ENCODE peak calls at places on chromosomes 6 and 20, in six cellular contexts. K is transverse colon, H is ascending aorta, L is mesenchymal stem cell, M is HepG2, F is IMR-90. U is an unnamed sample.

GRCh38 chr6:25340854-25341552 is 61.8 kb downstream of the CARMIL1 start:
- DNase-seq in K (no peak), H (no peak), L (no peak), M (no peak), F (no peak), U (no peak)

GRCh38 chr20:2212457-2213005 is 83.3 kb upstream of the TGM3 start:
- DNase-seq in K (no peak), H (no peak), L (no peak), M (no peak), F (no peak), U (no peak)

GRCh38 chr6:139124887-139125672 is 9.8 kb upstream of the HECA start:
- DNase-seq in K (peak; percentile 82), H (peak; percentile 15), L (peak; percentile 78), M (peak; percentile 61), F (peak; percentile 49), U (peak; percentile 62)

GRCh38 chr6:159169193-159169555 is at the start of gene FNDC1:
- DNase-seq in K (peak; percentile 22), H (no peak), L (peak; percentile 6), M (no peak), F (no peak), U (no peak)

GRCh38 chr20:38806855-38807655 is 1.6 kb downstream of the PPP1R16B start:
- DNase-seq in K (peak; percentile 36), H (no peak), L (no peak), M (no peak), F (no peak), U (no peak)

GRCh38 chr6:41428995-41429417 is 93.6 kb downstream of the NCR2 start:
- DNase-seq in K (peak; percentile 35), H (no peak), L (peak; percentile 50), M (no peak), F (peak; percentile 18), U (peak; percentile 19)

GRCh38 chr20:39004508-39004907 is 42.4 kb downstream of the DHX35 start:
- DNase-seq in K (peak; percentile 74), H (no peak), L (no peak), M (no peak), F (no peak), U (no peak)

GRCh38 chr6:20302702-20303251 is 90.5 kb upstream of the MBOAT1 start:
- DNase-seq in K (no peak), H (no peak), L (peak; percentile 69), M (no peak), F (peak; percentile 57), U (peak; percentile 7)

GRCh38 chr20:19886666-19887288 is 128.7 kb downstream of the RIN2 start:
- DNase-seq in K (peak; percentile 50), H (no peak), L (peak; percentile 65), M (no peak), F (peak; percentile 56), U (no peak)

GRCh38 chr20:19889011-19889953 is 127.9 kb upstream of the NAA20 start:
- DNase-seq in K (peak; percentile 32), H (no peak), L (peak; percentile 79), M (no peak), F (peak; percentile 76), U (peak; percentile 63)

GRCh38 chr20:19888269-19888669 is 128.9 kb upstream of the NAA20 start:
- DNase-seq in K (peak; percentile 36), H (no peak), L (peak; percentile 70), M (no peak), F (no peak), U (no peak)

GRCh38 chr20:19885981-19886665 is 128.1 kb downstream of the RIN2 start:
- DNase-seq in K (peak; percentile 72), H (no peak), L (peak; percentile 84), M (peak; percentile 73), F (peak; percentile 61), U (peak; percentile 16)

DNA sequence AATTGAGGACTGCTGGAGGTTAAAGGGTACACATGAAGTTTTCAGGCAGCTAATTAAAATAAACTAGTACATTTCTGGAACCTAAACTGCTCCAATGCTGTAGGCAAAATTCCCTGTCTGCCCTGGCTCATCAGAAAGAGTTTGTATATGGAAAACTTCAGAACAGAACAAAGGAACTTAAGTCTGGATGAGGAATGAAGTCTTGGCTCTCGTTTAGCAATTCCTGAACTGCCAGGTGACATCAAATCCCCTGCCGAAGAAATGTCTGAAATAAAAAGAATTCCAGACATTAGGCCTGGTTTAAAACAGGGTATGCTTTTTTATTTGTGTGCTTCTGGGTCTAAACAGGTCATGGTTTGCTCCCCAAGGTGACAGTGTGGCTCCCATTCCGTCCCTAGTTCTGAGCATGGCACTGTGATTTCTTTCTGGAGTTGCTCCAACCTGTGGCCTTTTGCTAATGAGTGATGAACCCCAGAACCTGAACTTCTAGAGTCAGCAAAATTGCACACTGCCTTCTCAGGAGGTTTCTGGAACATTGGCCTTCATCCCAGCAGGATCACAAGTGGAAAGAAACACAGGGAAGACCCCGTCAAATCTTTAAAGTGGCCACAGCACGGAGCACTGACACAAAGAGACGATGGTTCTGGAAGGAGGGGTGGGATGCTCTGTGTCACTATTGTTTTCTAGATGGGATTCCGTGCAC is 129.4 kb upstream of the NAA20 start:
- DNase-seq in K (no peak), H (no peak), L (no peak), M (no peak), F (no peak), U (no peak)
- H3K27ac ChIP-seq in K (peak overlapping the region; percentile 90), H (peak overlapping the region; percentile 87), L (peak overlapping the region; percentile 89), M (no peak overlapping the region), F (peak overlapping the region; percentile 100), U (no peak overlapping the region)

DNA sequence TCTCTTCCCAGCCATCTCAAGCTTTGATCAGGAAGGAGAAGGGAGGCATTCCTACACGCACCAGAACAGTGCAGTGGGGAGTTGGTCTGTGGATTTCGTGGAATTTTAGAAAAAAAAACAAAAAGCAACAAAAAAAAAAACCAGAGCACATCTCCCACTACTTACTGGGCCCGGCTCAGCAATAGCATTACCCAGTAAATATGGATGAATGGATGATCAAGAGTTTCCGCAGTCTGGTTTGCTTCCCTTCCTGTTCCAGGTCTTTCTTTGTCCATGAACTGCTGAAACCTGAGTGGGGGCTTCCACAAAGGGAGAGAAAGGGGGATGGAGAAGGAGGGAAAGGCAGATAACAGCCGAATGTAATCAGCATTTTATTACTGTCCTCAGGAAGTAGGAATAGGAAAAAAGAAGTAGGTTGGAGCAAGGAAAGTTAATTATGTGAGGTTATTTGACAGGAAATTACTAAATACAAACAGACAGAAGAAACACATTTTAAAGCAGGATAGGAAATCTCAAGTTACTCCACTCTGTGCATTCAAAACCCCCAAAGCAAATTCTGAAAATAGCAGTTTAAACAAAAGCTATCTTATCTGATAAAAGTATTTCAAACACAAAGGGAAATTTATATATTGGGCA is 349.0 kb downstream of the PRL start:
- DNase-seq in K (no peak), H (no peak), L (peak; percentile 44), M (no peak), F (peak; percentile 62), U (no peak)
- H3K27ac ChIP-seq in K (no peak overlapping the region), H (peak overlapping the region; percentile 16), L (peak overlapping the region; percentile 88), M (no peak overlapping the region), F (peak overlapping the region; percentile 61), U (peak overlapping the region; percentile 42)

GRCh38 chr6:146359123-146359522 is 184.5 kb upstream of the RAB32 start:
- DNase-seq in K (no peak), H (no peak), L (no peak), M (no peak), F (no peak), U (no peak)
- H3K27ac ChIP-seq in K (no peak overlapping the region), H (no peak overlapping the region), L (no peak overlapping the region), M (no peak overlapping the region), F (no peak overlapping the region), U (peak overlapping the region; percentile 91)

DNA sequence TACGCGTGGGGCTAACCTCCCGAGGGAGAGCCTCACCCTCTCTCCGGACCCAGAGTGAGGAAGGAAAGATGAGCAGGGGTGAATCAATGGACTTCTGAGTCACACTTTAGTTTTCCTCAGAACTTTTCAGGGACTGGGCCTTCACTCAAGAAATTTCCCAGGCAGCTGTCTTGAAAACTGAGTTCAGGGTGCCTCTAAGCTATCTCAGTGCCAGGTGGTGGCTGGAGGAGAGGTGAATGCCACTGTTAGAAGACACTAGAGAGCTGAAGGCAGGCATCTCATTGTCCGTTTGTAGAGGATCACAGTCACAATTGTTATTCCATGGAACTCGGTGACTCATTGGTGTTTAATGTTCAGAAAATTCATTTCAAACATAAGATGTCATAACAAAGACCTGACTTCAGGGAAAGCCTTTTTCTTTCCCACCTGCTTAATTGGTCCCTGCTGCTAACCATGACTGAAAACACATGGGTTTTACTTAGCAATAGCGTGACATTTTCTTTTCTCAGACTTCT is 5.3 kb upstream of the SERPINB6 start:
- DNase-seq in K (no peak), H (no peak), L (peak; percentile 61), M (no peak), F (peak; percentile 87), U (peak; percentile 56)
- H3K27ac ChIP-seq in K (no peak overlapping the region), H (no peak overlapping the region), L (peak overlapping the region; percentile 56), M (no peak overlapping the region), F (peak overlapping the region; percentile 92), U (peak overlapping the region; percentile 87)

GRCh38 chr20:50394569-50394968 is 115.6 kb upstream of the PTPN1 start:
- DNase-seq in K (no peak), H (no peak), L (no peak), M (no peak), F (no peak), U (no peak)
- H3K27ac ChIP-seq in K (peak overlapping the region; percentile 60), H (peak overlapping the region; percentile 90), L (no peak overlapping the region), M (peak overlapping the region; percentile 23), F (no peak overlapping the region), U (no peak overlapping the region)